ENCODE peak calls at places on chromosomes 13 and 19, in four cellular contexts. T is A549, L is IMR-90, Y is PC-3. Q is an unnamed sample.

GRCh38 chr19:45059258-45059965 is 16.9 kb downstream of the ZNF296 start:
- DNase-seq in T (peak), L (peak), Y (peak), Q (peak)

GRCh38 chr13:34035178-34035577 is 217.2 kb downstream of the RFC3 start:
- DNase-seq in T (no peak), L (no peak), Y (no peak), Q (no peak)

GRCh38 chr19:49691243-49692101 is 556 bp downstream of the CPT1C start:
- DNase-seq in T (no peak), L (peak), Y (peak), Q (peak)

GRCh38 chr19:2045501-2046045 is 5.5 kb downstream of the MKNK2 start:
- DNase-seq in T (no peak), L (no peak), Y (no peak), Q (no peak)

GRCh38 chr13:67740871-67741475 is 510.8 kb upstream of the PCDH9 start:
- DNase-seq in T (no peak), L (no peak), Y (no peak), Q (no peak)

GRCh38 chr19:13225085-13225484 is 74.9 kb downstream of the IER2 start:
- DNase-seq in T (no peak), L (no peak), Y (no peak), Q (no peak)

GRCh38 chr13:75258159-75258782 is 223.7 kb downstream of the TBC1D4 start:
- DNase-seq in T (peak), L (peak), Y (peak), Q (peak)

GRCh38 chr13:84126671-84127171 is 244.4 kb upstream of the SLITRK1 start:
- DNase-seq in T (no peak), L (no peak), Y (no peak), Q (no peak)

GRCh38 chr13:97308735-97309429 is 86.7 kb downstream of the MBNL2 start:
- DNase-seq in T (peak), L (peak), Y (peak), Q (no peak)

GRCh38 chr19:18340990-18341868 is 831 bp downstream of the PGPEP1 start:
- DNase-seq in T (no peak), L (peak), Y (peak), Q (peak)

GRCh38 chr13:111539252-111539651 is 218.8 kb downstream of the TEX29 start:
- DNase-seq in T (no peak), L (no peak), Y (no peak), Q (no peak)

GRCh38 chr13:27353166-27353583 is 71.2 kb upstream of the GTF3A start:
- DNase-seq in T (no peak), L (peak), Y (peak), Q (no peak)

GRCh38 chr13:34951528-34951927 is 9.5 kb downstream of the NBEA start:
- DNase-seq in T (no peak), L (no peak), Y (no peak), Q (no peak)

GRCh38 chr19:33794578-33795369 is 1.9 kb upstream of the KCTD15 start:
- DNase-seq in T (no peak), L (no peak), Y (no peak), Q (no peak)

GRCh38 chr19:45556835-45557234 is 27.8 kb downstream of the OPA3 start:
- DNase-seq in T (no peak), L (no peak), Y (no peak), Q (no peak)

GRCh38 chr19:3586707-3587346 is 1.5 kb downstream of the GIPC3 start:
- DNase-seq in T (no peak), L (no peak), Y (no peak), Q (no peak)

GRCh38 chr13:97855570-97855970 is 97.9 kb upstream of the IPO5 start:
- DNase-seq in T (peak), L (peak), Y (peak), Q (peak)

GRCh38 chr19:22426901-22427300 is 4.8 kb upstream of the ZNF98 start:
- DNase-seq in T (no peak), L (no peak), Y (no peak), Q (no peak)

GRCh38 chr13:26007261-26007765 is 44.5 kb downstream of the SHISA2 start:
- DNase-seq in T (no peak), L (no peak), Y (no peak), Q (no peak)

GRCh38 chr13:46804391-46804815 is 7.4 kb upstream of the ESD start:
- DNase-seq in T (peak), L (peak), Y (peak), Q (peak)

GRCh38 chr19:3100331-3100730 is 6.2 kb downstream of the GNA11 start:
- DNase-seq in T (no peak), L (no peak), Y (no peak), Q (no peak)

GRCh38 chr19:5958074-5958850 is 19.7 kb downstream of the RANBP3 start:
- DNase-seq in T (no peak), L (no peak), Y (no peak), Q (no peak)

GRCh38 chr13:91031508-91031907 is 316.0 kb upstream of the MIR17HG start:
- DNase-seq in T (peak), L (no peak), Y (peak), Q (no peak)

GRCh38 chr13:87953381-87953780 is 282.2 kb downstream of the SLITRK5 start:
- DNase-seq in T (no peak), L (no peak), Y (no peak), Q (no peak)

GRCh38 chr13:76812971-76813691 is 73.1 kb downstream of the KCTD12 start:
- DNase-seq in T (no peak), L (no peak), Y (no peak), Q (peak)

GRCh38 chr19:38376576-38376975 is 2.2 kb downstream of the PSMD8 start:
- DNase-seq in T (no peak), L (no peak), Y (no peak), Q (no peak)

GRCh38 chr13:91284335-91284734 is 63.2 kb upstream of the MIR17HG start:
- DNase-seq in T (no peak), L (no peak), Y (no peak), Q (no peak)

GRCh38 chr13:105597573-105597972 is 937.9 kb downstream of the EFNB2 start:
- DNase-seq in T (no peak), L (no peak), Y (no peak), Q (no peak)

GRCh38 chr13:54110597-54110996 is 1082.0 kb downstream of the OLFM4 start:
- DNase-seq in T (no peak), L (no peak), Y (no peak), Q (no peak)

GRCh38 chr19:53813996-53814395 is 10.1 kb downstream of the NLRP12 start:
- DNase-seq in T (no peak), L (peak), Y (peak), Q (peak)

GRCh38 chr19:4906963-4907362 is 2.3 kb upstream of the UHRF1 start:
- DNase-seq in T (no peak), L (no peak), Y (no peak), Q (no peak)

GRCh38 chr13:40096357-40096911 is 441.0 kb downstream of the COG6 start:
- DNase-seq in T (no peak), L (no peak), Y (no peak), Q (no peak)

GRCh38 chr13:49421391-49421790 is 22.5 kb downstream of the CAB39L start:
- DNase-seq in T (peak), L (no peak), Y (peak), Q (no peak)

GRCh38 chr13:101751488-101751887 is 299.0 kb downstream of the ITGBL1 start:
- DNase-seq in T (peak), L (peak), Y (peak), Q (peak)

GRCh38 chr19:55358493-55358892 is 4.0 kb upstream of the COX6B2 start:
- DNase-seq in T (no peak), L (no peak), Y (no peak), Q (no peak)

GRCh38 chr19:43847246-43847645 is 20.1 kb downstream of the ZNF283 start:
- DNase-seq in T (peak), L (no peak), Y (no peak), Q (no peak)

GRCh38 chr19:43847884-43848283 is 20.8 kb downstream of the ZNF283 start:
- DNase-seq in T (no peak), L (no peak), Y (no peak), Q (no peak)

GRCh38 chr19:43848821-43849220 is 21.7 kb downstream of the ZNF283 start:
- DNase-seq in T (no peak), L (no peak), Y (no peak), Q (no peak)
- H3K4me3 ChIP-seq in T (no peak), L (no peak), Y (no peak), Q (no peak)

DNA sequence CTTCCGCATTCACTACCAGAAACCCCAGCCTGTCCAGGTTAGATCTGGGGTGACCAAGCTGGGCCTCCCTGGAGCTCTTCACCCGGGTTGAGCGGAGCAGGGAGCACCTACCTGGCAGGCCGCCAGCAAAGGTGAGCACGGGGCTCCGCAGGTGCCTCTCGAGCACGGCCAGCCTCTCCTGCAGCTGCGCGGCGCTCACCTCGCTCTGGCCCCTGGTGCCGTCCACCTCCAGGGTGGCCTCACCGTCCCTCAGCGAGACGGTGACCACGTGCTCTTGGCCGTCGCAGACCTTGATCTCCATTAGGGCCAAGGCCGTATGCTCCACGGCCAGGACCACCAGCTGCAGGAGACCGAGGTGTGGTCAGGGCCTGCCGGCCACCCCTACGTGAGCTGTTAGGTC is 42.0 kb downstream of the GAS6 start:
- DNase-seq in T (no peak), L (no peak), Y (no peak), Q (no peak)
- H3K4me3 ChIP-seq in T (no peak), L (no peak), Y (peak), Q (no peak)

GRCh38 chr13:29948246-29948645 is 97.8 kb upstream of the UBL3 start:
- DNase-seq in T (no peak), L (peak), Y (no peak), Q (peak)

GRCh38 chr13:29946093-29946492 is 95.7 kb upstream of the UBL3 start:
- DNase-seq in T (no peak), L (no peak), Y (no peak), Q (no peak)

GRCh38 chr13:29947839-29948238 is 97.4 kb upstream of the UBL3 start:
- DNase-seq in T (no peak), L (no peak), Y (no peak), Q (no peak)

GRCh38 chr13:29952245-29952644 is 101.8 kb upstream of the UBL3 start:
- DNase-seq in T (no peak), L (no peak), Y (no peak), Q (no peak)

DNA sequence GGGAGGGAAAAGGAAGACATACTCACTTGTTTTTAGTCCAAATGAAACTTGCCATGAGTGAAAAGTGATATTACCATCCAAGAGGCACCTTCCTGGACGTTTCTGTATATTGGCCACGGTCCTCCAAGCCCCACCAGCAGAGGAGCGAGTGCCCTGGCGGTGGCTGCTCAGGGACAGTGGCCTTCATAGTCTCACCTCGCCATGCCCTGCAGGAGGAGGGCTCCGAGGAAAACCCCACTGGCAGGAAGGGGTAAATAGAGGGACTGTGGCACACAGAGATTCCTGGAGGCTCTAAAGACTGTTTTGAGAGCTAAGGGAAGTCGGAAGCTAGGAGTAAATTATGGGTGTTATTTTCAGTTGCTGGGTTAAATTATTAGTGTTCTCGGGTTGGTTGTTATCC is 98.4 kb upstream of the UBL3 start:
- DNase-seq in T (no peak), L (no peak), Y (no peak), Q (no peak)
- H3K4me3 ChIP-seq in T (no peak), L (no peak), Y (no peak), Q (no peak)

GRCh38 chr19:41325947-41326706 is 16.2 kb downstream of the CCDC97 start:
- DNase-seq in T (no peak), L (peak), Y (peak), Q (peak)
- H3K4me3 ChIP-seq in T (no peak), L (no peak), Y (peak), Q (peak)

GRCh38 chr19:14472202-14472961 is 2.8 kb downstream of the PTGER1 start:
- DNase-seq in T (peak), L (peak), Y (peak), Q (no peak)
- H3K4me3 ChIP-seq in T (no peak), L (no peak), Y (peak), Q (no peak)

GRCh38 chr13:96243371-96243770 is 153.5 kb downstream of the HS6ST3 start:
- DNase-seq in T (no peak), L (no peak), Y (no peak), Q (no peak)

GRCh38 chr13:96252903-96253302 is 163.0 kb downstream of the HS6ST3 start:
- DNase-seq in T (no peak), L (no peak), Y (no peak), Q (no peak)

GRCh38 chr13:96248103-96248502 is 158.2 kb downstream of the HS6ST3 start:
- DNase-seq in T (no peak), L (no peak), Y (no peak), Q (no peak)
- H3K4me3 ChIP-seq in T (no peak), L (no peak), Y (no peak), Q (no peak)

GRCh38 chr13:73971481-73971880 is 162.7 kb downstream of the KLF12 start:
- DNase-seq in T (no peak), L (no peak), Y (no peak), Q (no peak)
- H3K4me3 ChIP-seq in T (no peak), L (no peak), Y (no peak), Q (no peak)

GRCh38 chr13:110310541-110311491 is 3.7 kb downstream of the COL4A2 start:
- DNase-seq in T (no peak), L (no peak), Y (no peak), Q (no peak)

GRCh38 chr13:110307697-110308376 is 753 bp downstream of the COL4A2 start:
- DNase-seq in T (peak), L (peak), Y (no peak), Q (no peak)

GRCh38 chr13:110309661-110310524 is 2.8 kb downstream of the COL4A2 start:
- DNase-seq in T (no peak), L (no peak), Y (no peak), Q (no peak)

GRCh38 chr13:110308377-110309158 is 1.5 kb downstream of the COL4A2 start:
- DNase-seq in T (peak), L (no peak), Y (peak), Q (no peak)

DNA sequence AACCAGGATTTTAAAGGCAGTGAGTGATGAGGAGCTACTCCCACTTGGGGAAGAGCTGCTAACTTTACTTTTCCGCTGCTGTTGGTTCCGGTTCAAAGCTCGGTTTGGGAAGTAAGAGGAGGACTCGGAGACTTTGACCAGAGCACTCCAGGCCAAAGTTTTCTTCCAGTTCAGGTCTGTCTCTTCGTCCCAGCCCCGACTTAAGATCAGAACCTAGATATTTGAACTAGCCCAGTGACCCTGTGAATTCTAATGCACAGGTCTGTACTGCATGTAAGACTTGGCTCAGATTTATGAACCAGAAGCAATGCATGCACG is 2.0 kb downstream of the COL4A2 start:
- DNase-seq in T (no peak), L (no peak), Y (no peak), Q (no peak)
- H3K4me3 ChIP-seq in T (peak), L (peak), Y (peak), Q (peak)

Q was measured in foreskin fibroblast.